ENCODE peak calls at places on chromosome 19, in eight cellular contexts. X is vagina; C is GM23338; M is CD4-positive, alpha-beta T cell; N is SJSA1; T is HepG2; J is stomach; Q is heart right ventricle. B is an unnamed sample.

GRCh38 chr19:28466107-28467045 is 746.6 kb downstream of the UQCRFS1 start:
- DNase-seq in J (peak), Q (peak), X (no peak), C (peak), T (peak), M (peak), N (no peak), B (no peak)

GRCh38 chr19:15161028-15161984 is 39.5 kb downstream of the NOTCH3 start:
- DNase-seq in T (peak), N (no peak), J (no peak), Q (no peak), M (no peak), C (peak), X (no peak), B (no peak)

GRCh38 chr19:6372594-6373095 is at the start of gene ALKBH7:
- DNase-seq in Q (peak), X (peak), M (peak), J (peak), N (peak), C (peak), T (peak), B (peak)

GRCh38 chr19:2888739-2889224 is 11.9 kb upstream of the ZNF57 start:
- DNase-seq in N (no peak), J (no peak), M (peak), T (no peak), Q (peak), X (no peak), C (peak), B (peak)

GRCh38 chr19:5903054-5903501 is 512 bp downstream of the NDUFA11 start:
- DNase-seq in Q (no peak), M (no peak), J (no peak), X (no peak), C (peak), N (no peak), T (no peak), B (peak)

GRCh38 chr19:29623726-29624488 is 17.8 kb downstream of the POP4 start:
- DNase-seq in M (no peak), C (no peak), X (no peak), J (no peak), Q (no peak), T (no peak), N (no peak), B (no peak)

GRCh38 chr19:30206187-30206586 is 166.0 kb upstream of the ZNF536 start:
- DNase-seq in C (no peak), X (peak), Q (no peak), M (no peak), J (no peak), N (no peak), T (no peak), B (no peak)

GRCh38 chr19:31586282-31586681 is 237.0 kb upstream of the TSHZ3 start:
- DNase-seq in X (no peak), T (no peak), M (no peak), J (no peak), N (no peak), Q (no peak), C (no peak), B (no peak)

GRCh38 chr19:31148671-31149070 is 200.6 kb downstream of the TSHZ3 start:
- DNase-seq in T (no peak), Q (no peak), X (no peak), N (no peak), C (no peak), J (no peak), M (no peak), B (no peak)

GRCh38 chr19:55537741-55538111 is 793 bp upstream of the SBK2 start:
- DNase-seq in Q (no peak), J (no peak), C (peak), T (no peak), N (no peak), X (no peak), M (no peak), B (no peak)
- H3K27ac ChIP-seq in Q (no peak), J (no peak), C (no peak), T (no peak), N (no peak), X (no peak), M (no peak), B (no peak)

GRCh38 chr19:10760268-10760944 is 42.5 kb downstream of the DNM2 start:
- DNase-seq in N (no peak), T (no peak), M (no peak), C (no peak), Q (no peak), X (no peak), J (no peak), B (no peak)

GRCh38 chr19:10763828-10764339 is 46.0 kb downstream of the DNM2 start:
- DNase-seq in N (no peak), T (no peak), C (no peak), X (no peak), J (no peak), Q (no peak), M (no peak), B (no peak)

GRCh38 chr19:10762656-10763055 is 44.8 kb downstream of the DNM2 start:
- DNase-seq in T (no peak), N (no peak), J (no peak), C (peak), Q (peak), X (no peak), M (peak), B (no peak)

GRCh38 chr19:10763399-10763798 is 45.5 kb downstream of the DNM2 start:
- DNase-seq in T (no peak), N (no peak), C (no peak), X (no peak), J (no peak), M (no peak), Q (no peak), B (no peak)

GRCh38 chr19:10761443-10762242 is 43.8 kb downstream of the DNM2 start:
- DNase-seq in M (no peak), X (no peak), C (peak), Q (no peak), T (no peak), J (peak), N (no peak), B (no peak)
- H3K27ac ChIP-seq in M (peak), X (peak), C (no peak), Q (peak), T (no peak), J (peak), N (no peak), B (peak)

GRCh38 chr19:17522988-17523872 is 11.8 kb downstream of the PGLS start:
- DNase-seq in N (no peak), C (no peak), Q (peak), J (peak), M (peak), X (no peak), T (no peak), B (peak)
- H3K27ac ChIP-seq in N (no peak), C (no peak), Q (no peak), J (peak), M (no peak), X (no peak), T (no peak), B (peak)

GRCh38 chr19:4019578-4019977 is 12.0 kb downstream of the PIAS4 start:
- DNase-seq in X (no peak), M (no peak), J (peak), T (no peak), Q (no peak), N (no peak), C (no peak), B (no peak)
- H3K27ac ChIP-seq in X (peak), M (no peak), J (peak), T (no peak), Q (no peak), N (no peak), C (no peak), B (no peak)

DNA sequence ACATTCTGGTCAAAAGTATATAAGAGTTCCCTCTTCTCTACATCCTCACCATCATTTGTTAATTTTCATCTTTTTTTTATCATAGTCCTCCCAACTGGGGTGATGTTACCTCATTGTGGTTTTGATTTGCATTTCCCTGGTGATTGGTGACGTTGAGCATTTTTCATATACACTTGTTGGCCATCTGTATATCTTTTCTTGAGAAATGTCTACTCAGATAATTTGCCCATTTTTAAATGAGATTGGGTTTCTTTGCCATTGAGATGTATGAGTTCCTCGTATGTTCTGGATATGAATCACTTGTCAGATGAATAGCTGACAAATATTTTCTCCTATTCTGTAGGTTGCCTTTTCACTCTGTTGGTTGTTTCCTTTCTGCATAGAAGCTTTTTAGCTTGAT is 2.4 kb downstream of the CD33 start:
- DNase-seq in M (no peak), Q (no peak), N (no peak), T (no peak), J (no peak), X (no peak), C (no peak), B (no peak)
- H3K27ac ChIP-seq in M (no peak), Q (no peak), N (no peak), T (no peak), J (no peak), X (no peak), C (no peak), B (no peak)

GRCh38 chr19:12939908-12940533 is 1.6 kb downstream of the CALR start:
- DNase-seq in J (no peak), C (no peak), N (no peak), M (no peak), X (no peak), T (no peak), Q (no peak), B (no peak)
- H3K27ac ChIP-seq in J (peak), C (peak), N (no peak), M (peak), X (peak), T (peak), Q (no peak), B (no peak)

DNA sequence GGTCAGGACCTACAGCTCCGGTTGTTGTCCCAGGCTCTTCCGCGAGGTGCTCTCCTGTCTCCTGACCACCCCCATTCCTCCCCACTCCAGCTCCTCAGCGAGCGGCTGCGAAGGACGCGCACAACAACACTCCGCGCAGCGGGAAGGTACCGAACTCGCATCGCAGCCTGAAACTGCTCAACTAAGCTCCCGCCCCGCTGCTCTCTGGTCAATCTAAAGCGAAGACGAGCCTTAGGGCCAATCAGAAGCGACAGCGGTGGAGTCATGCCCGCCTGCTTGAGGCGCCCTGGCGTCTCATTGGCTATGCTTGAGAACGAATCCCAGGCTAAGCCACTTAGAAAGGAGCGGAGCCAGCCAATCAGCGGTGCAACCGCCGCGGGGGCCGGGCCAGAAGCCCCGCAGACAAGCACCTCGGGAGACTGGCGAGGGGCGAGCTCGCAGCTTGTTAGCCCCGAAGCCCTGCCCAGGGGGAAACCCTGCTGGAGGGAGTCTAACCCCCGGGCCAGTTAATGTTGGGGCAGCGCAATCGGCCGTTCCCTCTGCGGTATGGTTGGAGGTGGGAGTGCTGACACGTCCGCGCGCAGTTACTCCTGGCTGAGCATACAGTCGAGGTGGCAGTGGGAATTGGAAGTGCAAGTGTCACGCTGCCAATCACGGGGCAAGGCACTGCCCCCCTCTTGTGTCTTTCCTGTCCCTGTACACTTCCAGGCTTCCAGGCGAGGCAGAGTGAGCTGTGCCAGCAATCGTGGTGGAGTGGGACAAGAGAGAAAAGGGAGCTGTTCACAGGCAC is 1.9 kb upstream of the ZBTB32 start:
- DNase-seq in N (peak), Q (peak), J (peak), X (peak), T (peak), M (peak), C (peak), B (peak)
- H3K27ac ChIP-seq in N (no peak), Q (no peak), J (peak), X (no peak), T (peak), M (no peak), C (no peak), B (no peak)

DNA sequence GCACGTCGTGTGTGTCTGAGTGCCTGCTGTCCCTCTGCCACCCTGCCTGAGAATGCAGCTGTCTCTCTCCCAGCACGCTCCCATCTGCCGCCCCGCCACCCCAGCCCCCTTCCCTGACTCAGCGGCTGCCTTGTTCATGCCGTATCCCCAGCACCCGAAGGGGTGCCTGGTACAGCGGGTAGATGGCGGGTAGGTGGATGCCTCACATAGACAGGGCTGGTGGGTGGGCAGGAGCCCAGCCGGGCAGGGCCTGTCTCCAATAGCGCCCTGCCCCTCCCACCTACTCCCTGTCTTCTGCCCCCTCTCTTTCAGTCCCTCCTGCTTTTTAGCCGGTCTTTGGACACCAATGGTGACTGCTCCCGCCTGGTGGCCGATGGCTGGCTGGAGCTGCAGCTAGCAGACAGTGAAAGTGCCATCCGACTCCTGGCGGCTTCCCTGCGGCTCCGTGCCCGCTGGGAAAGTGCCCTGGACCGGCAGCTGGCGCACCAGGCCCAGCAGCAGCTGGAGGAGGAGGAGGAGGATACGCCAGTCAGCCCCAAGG is 30.4 kb downstream of the DHX34 start:
- DNase-seq in C (no peak), J (no peak), T (no peak), N (no peak), X (no peak), Q (no peak), M (no peak), B (no peak)
- H3K27ac ChIP-seq in C (no peak), J (no peak), T (no peak), N (no peak), X (no peak), Q (no peak), M (no peak), B (no peak)

GRCh38 chr19:18919895-18920204 is 335 bp downstream of the DDX49 start:
- DNase-seq in M (no peak), T (no peak), Q (no peak), X (no peak), C (no peak), J (no peak), N (no peak), B (no peak)
- H3K27ac ChIP-seq in M (peak), T (peak), Q (no peak), X (peak), C (peak), J (peak), N (peak), B (peak)